ENCODE peak calls at places on chromosomes 5 and 9, in seven cellular contexts. W is fibroblast of pulmonary artery, P is endothelial cell, K is adrenal gland, N is breast epithelium, A is omental fat pad, M is bronchial epithelial cell. S is an unnamed sample.

GRCh38 chr5:156934450-156935211 is 28.4 kb downstream of the TIMD4 start:
- DNase-seq in W (no peak), P (peak), K (peak), N (no peak), A (no peak), M (no peak), S (no peak)

GRCh38 chr5:39566891-39567290 is 142.1 kb upstream of the DAB2 start:
- DNase-seq in W (peak), P (no peak), K (no peak), N (no peak), A (no peak), M (no peak), S (no peak)

GRCh38 chr5:124235576-124235975 is 510.9 kb downstream of the ZNF608 start:
- DNase-seq in W (no peak), P (no peak), K (no peak), N (no peak), A (no peak), M (no peak), S (no peak)

GRCh38 chr5:134450374-134450773 is 38.7 kb upstream of the CDKN2AIPNL start:
- DNase-seq in W (no peak), P (no peak), K (no peak), N (no peak), A (no peak), M (no peak), S (no peak)

GRCh38 chr9:127397722-127398647 is 1.0 kb downstream of the SLC2A8 start:
- DNase-seq in W (peak), P (peak), K (peak), N (no peak), A (no peak), M (peak), S (no peak)

GRCh38 chr5:60350794-60351193 is 349.2 kb downstream of the DEPDC1B start:
- DNase-seq in W (no peak), P (no peak), K (no peak), N (no peak), A (no peak), M (no peak), S (no peak)

GRCh38 chr5:14593326-14594036 is 11.9 kb downstream of the OTULINL start:
- DNase-seq in W (no peak), P (no peak), K (no peak), N (no peak), A (no peak), M (no peak), S (no peak)

GRCh38 chr9:118091221-118091620 is 387.0 kb downstream of the TLR4 start:
- DNase-seq in W (no peak), P (no peak), K (no peak), N (no peak), A (no peak), M (no peak), S (no peak)

GRCh38 chr5:161676109-161676508 is 9.4 kb upstream of the GABRA6 start:
- DNase-seq in W (no peak), P (no peak), K (peak), N (no peak), A (no peak), M (peak), S (no peak)

GRCh38 chr9:21023861-21024260 is 7.6 kb downstream of the HACD4 start:
- DNase-seq in W (peak), P (no peak), K (no peak), N (no peak), A (no peak), M (no peak), S (no peak)

GRCh38 chr5:156477196-156477595 is 150.2 kb downstream of the SGCD start:
- DNase-seq in W (no peak), P (no peak), K (no peak), N (no peak), A (no peak), M (no peak), S (no peak)

GRCh38 chr9:136614372-136614922 is 48.3 kb upstream of the EGFL7 start:
- DNase-seq in W (peak), P (no peak), K (no peak), N (no peak), A (no peak), M (no peak), S (no peak)

GRCh38 chr9:99533421-99533820 is 288.3 kb upstream of the NR4A3 start:
- DNase-seq in W (no peak), P (no peak), K (no peak), N (no peak), A (no peak), M (no peak), S (no peak)

GRCh38 chr5:172444110-172444510 is 10.2 kb downstream of the SH3PXD2B start:
- DNase-seq in W (peak), P (no peak), K (peak), N (no peak), A (no peak), M (peak), S (no peak)

GRCh38 chr5:40202852-40203440 is 476.8 kb upstream of the PTGER4 start:
- DNase-seq in W (no peak), P (no peak), K (no peak), N (no peak), A (no peak), M (no peak), S (no peak)

GRCh38 chr9:12680341-12680740 is 12.8 kb upstream of the TYRP1 start:
- DNase-seq in W (peak), P (no peak), K (no peak), N (no peak), A (no peak), M (peak), S (no peak)

GRCh38 chr9:37417857-37418618 is 4.5 kb upstream of the GRHPR start:
- DNase-seq in W (no peak), P (no peak), K (no peak), N (peak), A (no peak), M (no peak), S (no peak)

GRCh38 chr9:78856144-78856543 is 559.2 kb downstream of the PSAT1 start:
- DNase-seq in W (no peak), P (no peak), K (no peak), N (no peak), A (no peak), M (no peak), S (no peak)

GRCh38 chr9:98241357-98242104 is 13.9 kb downstream of the TBC1D2 start:
- DNase-seq in W (no peak), P (no peak), K (no peak), N (no peak), A (no peak), M (no peak), S (no peak)
- TF ChIP-seq CTCF in W (peak), P (no peak), K (no peak), N (no peak), A (no peak), M (no peak), S (no peak)

DNA sequence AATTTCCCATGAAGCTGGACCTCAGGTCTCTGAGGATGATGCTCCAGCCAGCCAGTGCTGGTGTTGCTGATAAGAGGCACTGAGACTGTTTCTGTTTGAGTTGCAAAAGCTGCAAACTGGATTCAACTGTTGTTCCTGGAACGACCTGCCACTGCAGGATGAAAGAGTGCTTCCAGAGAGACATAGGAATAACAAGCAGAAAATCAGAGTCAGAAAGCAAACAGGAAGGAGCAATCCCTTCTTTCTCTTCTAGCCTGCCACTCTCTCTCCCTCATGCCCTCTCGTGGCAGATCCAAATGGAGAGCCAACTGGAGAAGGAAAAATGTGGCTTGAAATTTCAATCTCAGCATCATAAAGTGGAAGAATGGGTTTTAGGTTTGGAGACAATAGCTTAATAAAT is 110.4 kb downstream of the STARD4 start:
- DNase-seq in W (no peak), P (no peak), K (no peak), N (no peak), A (no peak), M (no peak), S (no peak)
- TF ChIP-seq CTCF in W (no peak), P (no peak), K (no peak), N (no peak), A (no peak), M (peak), S (no peak)

GRCh38 chr9:16133032-16133431 is 580.2 kb downstream of the CCDC171 start:
- DNase-seq in W (no peak), P (no peak), K (no peak), N (no peak), A (no peak), M (no peak), S (no peak)

GRCh38 chr9:16133556-16134227 is 580.8 kb downstream of the CCDC171 start:
- DNase-seq in W (peak), P (peak), K (peak), N (no peak), A (no peak), M (peak), S (peak)

GRCh38 chr9:16134351-16134750 is 581.5 kb downstream of the CCDC171 start:
- DNase-seq in W (no peak), P (no peak), K (no peak), N (no peak), A (no peak), M (peak), S (no peak)

GRCh38 chr9:16132513-16132912 is 579.7 kb downstream of the CCDC171 start:
- DNase-seq in W (peak), P (no peak), K (no peak), N (no peak), A (no peak), M (no peak), S (no peak)

DNA sequence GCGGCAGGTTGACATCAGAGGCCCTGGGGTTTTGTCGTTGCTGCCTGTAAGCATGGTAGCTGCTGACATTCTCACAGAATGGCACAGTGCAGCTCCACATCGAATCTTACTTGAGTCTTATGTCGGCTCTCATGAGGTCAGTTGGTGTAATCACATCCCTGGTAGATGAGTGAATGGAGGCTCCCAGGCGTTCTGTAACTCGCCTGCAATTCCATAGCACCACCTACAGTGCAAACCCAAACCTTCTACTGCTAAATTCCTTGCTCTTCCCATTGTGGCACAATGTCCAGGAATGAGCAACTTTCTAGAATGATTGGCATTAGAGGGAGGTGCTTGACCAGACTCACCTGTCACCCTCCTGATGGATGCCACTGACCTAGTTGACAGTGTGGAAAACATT is 578.4 kb downstream of the CCDC171 start:
- DNase-seq in W (peak), P (peak), K (no peak), N (no peak), A (no peak), M (no peak), S (no peak)
- TF ChIP-seq CTCF in W (peak), P (no peak), K (no peak), N (no peak), A (no peak), M (peak), S (peak)

DNA sequence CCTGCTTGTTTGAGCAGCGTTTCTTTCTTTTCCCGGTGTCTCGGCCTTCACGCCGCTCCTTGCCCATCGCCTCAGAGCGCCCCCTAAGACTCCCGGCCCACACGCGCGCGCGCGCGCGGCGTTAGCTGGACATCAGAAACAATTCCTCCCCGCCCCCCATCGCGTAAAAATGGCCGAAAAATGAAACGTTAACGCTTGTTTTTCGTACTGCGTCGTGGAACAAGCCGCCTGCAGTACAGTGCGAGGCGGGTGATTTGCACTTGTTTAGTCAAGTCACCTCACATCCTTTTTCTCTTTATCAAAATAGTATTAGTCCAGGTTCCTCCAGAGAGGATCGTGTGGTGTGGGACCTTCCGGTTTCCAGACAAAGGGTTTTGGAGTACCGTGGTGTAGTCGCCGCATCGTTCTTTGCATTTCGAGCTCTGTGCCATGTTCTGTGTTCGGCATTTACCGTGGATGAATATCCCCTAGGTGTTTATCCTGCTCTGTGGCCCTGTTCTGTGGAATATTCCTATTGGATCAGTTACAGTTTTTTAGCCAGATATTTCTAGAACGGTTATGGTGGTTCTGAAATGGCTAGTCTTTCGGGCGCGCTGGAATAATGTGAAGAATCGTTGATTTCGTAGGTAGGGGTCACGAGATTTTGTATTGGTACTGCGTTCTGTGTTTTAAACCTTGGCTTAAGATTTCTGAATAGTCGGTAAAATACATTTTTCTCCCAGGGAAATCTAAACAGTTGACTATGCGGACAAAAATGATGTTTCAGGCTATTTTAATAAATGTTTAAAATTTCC is 1.0 kb downstream of the MATR3 start:
- DNase-seq in W (peak), P (peak), K (peak), N (peak), A (peak), M (peak), S (no peak)
- TF ChIP-seq CTCF in W (peak), P (no peak), K (no peak), N (no peak), A (no peak), M (peak), S (peak)

GRCh38 chr5:171162602-171163001 is 146.4 kb upstream of the TLX3 start:
- DNase-seq in W (peak), P (peak), K (no peak), N (no peak), A (no peak), M (peak), S (no peak)
- TF ChIP-seq CTCF in W (peak), P (peak), K (no peak), N (no peak), A (no peak), M (peak), S (peak)

GRCh38 chr9:123523828-123524227 is 167.8 kb downstream of the CRB2 start:
- DNase-seq in W (no peak), P (no peak), K (no peak), N (no peak), A (no peak), M (no peak), S (no peak)

GRCh38 chr9:123525424-123525823 is 169.4 kb downstream of the CRB2 start:
- DNase-seq in W (no peak), P (no peak), K (no peak), N (no peak), A (no peak), M (no peak), S (no peak)

GRCh38 chr9:123524866-123525265 is 168.9 kb downstream of the CRB2 start:
- DNase-seq in W (no peak), P (no peak), K (no peak), N (no peak), A (no peak), M (no peak), S (no peak)

GRCh38 chr9:123528521-123528920 is 172.5 kb downstream of the CRB2 start:
- DNase-seq in W (no peak), P (no peak), K (no peak), N (no peak), A (no peak), M (no peak), S (no peak)

DNA sequence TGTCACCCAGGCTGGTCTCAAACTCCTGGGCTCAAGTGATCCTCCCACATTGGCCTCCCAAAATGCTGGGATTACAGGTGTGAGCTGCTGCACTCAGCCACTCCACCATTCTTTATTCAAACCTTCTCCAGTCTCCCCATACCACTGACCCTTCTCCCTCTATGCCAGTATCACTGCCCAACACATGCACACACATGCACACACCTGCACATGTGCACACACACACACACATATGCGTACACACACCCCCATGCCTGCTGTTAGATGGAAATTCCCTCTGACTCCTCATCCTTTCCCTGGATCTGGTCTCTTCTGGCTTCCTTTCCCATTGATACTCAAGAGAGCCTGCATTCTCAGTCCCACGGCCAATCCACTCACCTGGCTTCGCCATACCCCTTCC is 170.0 kb downstream of the CRB2 start:
- DNase-seq in W (no peak), P (no peak), K (no peak), N (no peak), A (no peak), M (no peak), S (no peak)
- TF ChIP-seq CTCF in W (no peak), P (no peak), K (no peak), N (no peak), A (no peak), M (no peak), S (no peak)

GRCh38 chr9:130155647-130156046 is 16.6 kb upstream of the NCS1 start:
- DNase-seq in W (no peak), P (no peak), K (no peak), N (no peak), A (no peak), M (no peak), S (no peak)

GRCh38 chr9:130157079-130157478 is 15.1 kb upstream of the NCS1 start:
- DNase-seq in W (no peak), P (no peak), K (peak), N (no peak), A (no peak), M (no peak), S (no peak)

GRCh38 chr9:130159057-130159456 is 13.1 kb upstream of the NCS1 start:
- DNase-seq in W (no peak), P (no peak), K (no peak), N (no peak), A (no peak), M (no peak), S (no peak)

GRCh38 chr9:130154816-130155215 is 17.4 kb upstream of the NCS1 start:
- DNase-seq in W (no peak), P (no peak), K (no peak), N (no peak), A (no peak), M (no peak), S (no peak)

GRCh38 chr9:130156672-130157071 is 15.5 kb upstream of the NCS1 start:
- DNase-seq in W (no peak), P (no peak), K (peak), N (no peak), A (no peak), M (no peak), S (no peak)
- TF ChIP-seq CTCF in W (no peak), P (no peak), K (no peak), N (no peak), A (no peak), M (no peak), S (peak)

DNA sequence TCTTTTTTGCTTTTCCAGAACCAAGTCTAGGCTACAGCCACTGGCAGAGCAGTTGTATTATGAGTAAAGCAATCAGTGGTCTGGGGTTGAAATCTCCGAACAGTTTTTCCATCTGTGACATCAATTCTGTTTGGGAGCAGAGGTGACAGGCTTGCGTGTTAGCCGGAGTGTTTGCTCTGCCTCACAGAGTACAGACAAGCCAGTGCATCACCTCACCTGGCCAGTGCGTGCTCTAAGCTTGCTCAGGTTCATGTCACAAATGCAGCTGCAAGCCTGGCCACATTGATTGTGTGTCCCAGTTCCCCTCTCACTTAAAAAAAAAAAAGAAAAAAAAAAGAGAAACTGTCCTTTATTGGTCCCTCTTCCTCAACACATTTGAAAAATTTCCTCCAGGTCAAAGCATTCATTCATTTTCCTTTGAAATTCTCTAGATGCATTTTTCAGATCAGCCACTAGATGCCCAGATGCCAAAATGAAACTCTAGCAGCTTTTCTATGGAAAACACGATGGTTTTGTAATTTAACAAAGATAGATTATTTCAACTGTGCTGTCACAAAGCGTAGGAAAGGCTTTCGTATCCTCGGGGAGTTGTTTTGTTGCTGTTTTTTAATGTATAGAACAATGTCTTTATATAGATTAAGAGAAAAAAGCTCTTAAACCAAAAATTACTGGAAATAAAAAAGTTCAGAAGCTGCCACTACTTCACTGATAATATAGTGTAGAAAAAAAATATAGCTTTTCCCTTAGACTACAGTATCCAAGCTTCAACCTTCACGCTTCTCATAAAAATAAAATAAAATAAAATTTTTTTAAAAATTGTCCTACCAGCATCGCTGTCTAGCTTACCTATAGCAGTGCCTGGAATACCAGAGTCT is 585.5 kb downstream of the TLE1 start:
- DNase-seq in W (no peak), P (no peak), K (no peak), N (no peak), A (no peak), M (no peak), S (no peak)
- TF ChIP-seq CTCF in W (peak), P (peak), K (peak), N (no peak), A (no peak), M (peak), S (peak)

DNA sequence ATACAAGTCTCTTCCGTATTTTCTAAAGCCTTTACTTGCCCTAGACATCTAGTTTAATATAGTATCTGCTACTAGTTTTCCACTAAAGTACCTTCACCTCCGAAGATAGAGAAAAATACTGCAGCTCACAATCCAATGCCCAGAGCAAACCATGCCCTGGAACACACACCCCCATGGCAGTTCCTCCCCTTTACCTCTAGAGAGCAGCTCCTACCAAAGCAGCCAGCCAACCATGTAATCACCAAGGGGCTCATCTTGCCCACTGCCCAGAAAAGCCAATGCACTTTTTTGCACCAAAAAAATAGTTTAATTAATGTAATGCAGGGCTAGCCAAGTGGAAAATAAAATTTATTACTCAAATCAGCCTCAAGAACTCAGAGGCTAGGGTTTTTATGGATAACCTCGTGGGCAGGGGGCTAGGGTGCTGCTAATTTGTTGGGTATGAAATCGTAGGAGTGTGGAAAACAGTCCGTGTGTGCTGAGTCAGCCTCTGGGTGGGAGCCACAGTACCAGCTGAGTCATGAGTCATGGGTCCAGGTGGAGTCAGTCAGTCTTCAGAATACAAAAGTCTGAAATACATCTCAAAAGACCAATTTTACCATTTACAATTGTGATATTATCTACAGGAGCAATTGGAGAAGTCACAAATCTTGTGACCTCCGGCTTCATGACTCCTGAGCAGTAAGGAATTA is 120.1 kb upstream of the ACO1 start:
- DNase-seq in W (peak), P (no peak), K (no peak), N (no peak), A (no peak), M (peak), S (no peak)
- TF ChIP-seq CTCF in W (no peak), P (no peak), K (no peak), N (no peak), A (no peak), M (no peak), S (no peak)

S was measured in D721Med.